ENCODE peak calls at places on chromosomes 3 and 15, in seven cellular contexts. One of them, this sample, is unnamed.
A peak's percentile ranks its signal among the peaks of the same experiment; 100 is the strongest.

GRCh38 chr3:166283856-166284255 is 446.6 kb upstream of the BCHE start:
- DNase-seq in SK-N-SH: no peak
- DNase-seq in HCT116: no peak
- DNase-seq in GM12878: no peak
- DNase-seq in K562: no peak
- DNase-seq in HepG2: no peak
- DNase-seq in H1: no peak
- DNase-seq in this sample: peak; percentile 20

GRCh38 chr15:29470794-29471193 is 201.2 kb upstream of the NSMCE3 start:
- DNase-seq in H1: no peak
- DNase-seq in HCT116: no peak
- DNase-seq in SK-N-SH: no peak
- DNase-seq in GM12878: no peak
- DNase-seq in HepG2: no peak
- DNase-seq in K562: no peak
- DNase-seq in this sample: no peak

GRCh38 chr3:78878011-78878410 is 889.8 kb downstream of the ROBO1 start:
- DNase-seq in K562: no peak
- DNase-seq in GM12878: no peak
- DNase-seq in H1: no peak
- DNase-seq in HCT116: no peak
- DNase-seq in HepG2: no peak
- DNase-seq in SK-N-SH: no peak
- DNase-seq in this sample: no peak

GRCh38 chr15:52208306-52208946 is 17.2 kb upstream of the GNB5 start:
- DNase-seq in GM12878: no peak
- DNase-seq in HCT116: peak; percentile 49
- DNase-seq in HepG2: peak; percentile 76
- DNase-seq in H1: peak; percentile 43
- DNase-seq in SK-N-SH: peak; percentile 63
- DNase-seq in K562: peak; percentile 65
- DNase-seq in this sample: peak; percentile 23

GRCh38 chr3:62625278-62625677 is 249.9 kb downstream of the CADPS start:
- DNase-seq in SK-N-SH: no peak
- DNase-seq in K562: no peak
- DNase-seq in GM12878: no peak
- DNase-seq in H1: no peak
- DNase-seq in HepG2: no peak
- DNase-seq in HCT116: no peak
- DNase-seq in this sample: no peak

GRCh38 chr15:99019558-99020540 is 12.3 kb upstream of the PGPEP1L start:
- DNase-seq in GM12878: no peak
- DNase-seq in K562: no peak
- DNase-seq in H1: no peak
- DNase-seq in SK-N-SH: no peak
- DNase-seq in HepG2: peak; percentile 21
- DNase-seq in HCT116: no peak
- DNase-seq in this sample: no peak

GRCh38 chr3:85781806-85782205 is 823.0 kb downstream of the CADM2 start:
- DNase-seq in H1: no peak
- DNase-seq in GM12878: no peak
- DNase-seq in HepG2: no peak
- DNase-seq in SK-N-SH: no peak
- DNase-seq in HCT116: no peak
- DNase-seq in K562: no peak
- DNase-seq in this sample: peak; percentile 69

GRCh38 chr3:147507638-147508286 is 98.6 kb downstream of the ZIC1 start:
- DNase-seq in HepG2: no peak
- DNase-seq in HCT116: no peak
- DNase-seq in GM12878: no peak
- DNase-seq in K562: no peak
- DNase-seq in SK-N-SH: no peak
- DNase-seq in H1: no peak
- DNase-seq in this sample: no peak

GRCh38 chr3:185807455-185808068 is 17.3 kb downstream of the IGF2BP2 start:
- DNase-seq in H1: peak; percentile 88
- DNase-seq in K562: no peak
- DNase-seq in GM12878: no peak
- DNase-seq in SK-N-SH: no peak
- DNase-seq in HepG2: no peak
- DNase-seq in HCT116: peak; percentile 79
- DNase-seq in this sample: no peak

GRCh38 chr15:76190767-76191538 is 120.3 kb downstream of the ETFA start:
- DNase-seq in GM12878: peak; percentile 43
- DNase-seq in HepG2: peak; percentile 67
- DNase-seq in K562: peak; percentile 87
- DNase-seq in H1: peak; percentile 61
- DNase-seq in HCT116: peak; percentile 46
- DNase-seq in SK-N-SH: peak; percentile 93
- DNase-seq in this sample: peak; percentile 82

GRCh38 chr3:186162221-186162620 is 53.3 kb upstream of the ETV5 start:
- DNase-seq in HepG2: no peak
- DNase-seq in HCT116: no peak
- DNase-seq in H1: no peak
- DNase-seq in GM12878: no peak
- DNase-seq in K562: no peak
- DNase-seq in SK-N-SH: no peak
- DNase-seq in this sample: peak; percentile 39

GRCh38 chr3:7710284-7710683 is 791.3 kb upstream of the LMCD1 start:
- DNase-seq in H1: no peak
- DNase-seq in SK-N-SH: no peak
- DNase-seq in HCT116: no peak
- DNase-seq in GM12878: no peak
- DNase-seq in HepG2: no peak
- DNase-seq in K562: no peak
- DNase-seq in this sample: no peak

GRCh38 chr3:144687862-144688261 is 716.2 kb downstream of the DIPK2A start:
- DNase-seq in K562: no peak
- DNase-seq in H1: peak; percentile 13
- DNase-seq in HCT116: no peak
- DNase-seq in GM12878: no peak
- DNase-seq in SK-N-SH: peak; percentile 0
- DNase-seq in HepG2: peak; percentile 46
- DNase-seq in this sample: peak; percentile 69

GRCh38 chr15:32718082-32718821 is 448 bp downstream of the GREM1 start:
- DNase-seq in SK-N-SH: peak; percentile 72
- DNase-seq in HCT116: no peak
- DNase-seq in GM12878: no peak
- DNase-seq in K562: no peak
- DNase-seq in HepG2: no peak
- DNase-seq in H1: no peak
- DNase-seq in this sample: no peak

DNA sequence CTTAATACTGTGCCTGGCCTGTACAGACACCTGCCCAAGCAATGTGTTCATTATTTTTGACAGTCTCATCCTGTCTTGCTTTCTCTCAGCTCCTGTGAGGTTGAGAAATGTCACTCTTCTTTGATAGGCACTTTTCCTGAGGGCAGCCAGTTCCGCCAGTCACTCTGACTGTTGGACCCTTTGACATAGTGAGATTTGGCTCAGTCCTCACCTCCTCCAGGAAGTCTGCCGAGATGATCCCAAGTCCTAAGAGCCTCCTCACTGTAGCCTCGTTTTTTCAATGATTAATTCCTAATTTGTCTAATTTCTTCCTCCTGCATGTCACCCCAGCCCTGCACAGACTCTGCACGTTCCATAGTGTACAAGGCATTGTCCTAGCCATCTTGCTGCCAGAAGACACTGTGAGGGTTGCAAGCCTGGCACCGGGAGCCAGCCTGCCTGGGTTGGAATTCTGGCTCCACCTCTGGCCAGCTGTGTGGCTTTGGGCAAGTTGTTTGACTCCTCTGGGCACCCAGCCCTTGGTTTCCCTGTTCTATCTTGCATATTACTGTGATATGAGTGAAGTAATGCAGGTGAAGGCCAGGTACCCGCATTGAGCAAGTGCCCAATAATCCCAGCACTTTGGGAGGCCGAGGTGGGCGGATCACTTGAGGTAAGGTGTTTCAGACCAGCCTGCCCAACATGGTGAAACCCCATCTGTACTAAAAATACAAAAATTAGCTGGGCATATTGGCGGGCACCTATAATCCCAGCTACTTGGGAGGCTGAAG is 24.3 kb downstream of the RPLP1 start:
- DNase-seq in HCT116: no peak
- DNase-seq in K562: no peak
- DNase-seq in SK-N-SH: no peak
- DNase-seq in H1: no peak
- DNase-seq in GM12878: no peak
- DNase-seq in HepG2: no peak
- DNase-seq in this sample: no peak
- TF ChIP-seq JUND in HCT116: no peak
- TF ChIP-seq JUND in K562: no peak
- TF ChIP-seq JUND in SK-N-SH: no peak
- TF ChIP-seq JUND in H1: no peak
- TF ChIP-seq JUND in GM12878: no peak
- TF ChIP-seq JUND in HepG2: no peak
- TF ChIP-seq JUND in this sample: no peak

GRCh38 chr15:68188647-68189046 is 16.5 kb downstream of the CALML4 start:
- DNase-seq in HCT116: no peak
- DNase-seq in K562: no peak
- DNase-seq in H1: no peak
- DNase-seq in HepG2: no peak
- DNase-seq in GM12878: no peak
- DNase-seq in SK-N-SH: no peak
- DNase-seq in this sample: no peak

GRCh38 chr15:68190048-68190447 is 15.1 kb downstream of the CALML4 start:
- DNase-seq in H1: no peak
- DNase-seq in GM12878: no peak
- DNase-seq in K562: no peak
- DNase-seq in SK-N-SH: no peak
- DNase-seq in HepG2: no peak
- DNase-seq in HCT116: no peak
- DNase-seq in this sample: no peak

GRCh38 chr15:68184616-68185470 is 20.3 kb downstream of the CALML4 start:
- DNase-seq in SK-N-SH: peak; percentile 8
- DNase-seq in HepG2: no peak
- DNase-seq in K562: no peak
- DNase-seq in H1: no peak
- DNase-seq in HCT116: no peak
- DNase-seq in GM12878: no peak
- DNase-seq in this sample: no peak

GRCh38 chr15:68186671-68187397 is 18.3 kb downstream of the CALML4 start:
- DNase-seq in HCT116: no peak
- DNase-seq in H1: no peak
- DNase-seq in HepG2: no peak
- DNase-seq in SK-N-SH: no peak
- DNase-seq in GM12878: no peak
- DNase-seq in K562: no peak
- DNase-seq in this sample: no peak

DNA sequence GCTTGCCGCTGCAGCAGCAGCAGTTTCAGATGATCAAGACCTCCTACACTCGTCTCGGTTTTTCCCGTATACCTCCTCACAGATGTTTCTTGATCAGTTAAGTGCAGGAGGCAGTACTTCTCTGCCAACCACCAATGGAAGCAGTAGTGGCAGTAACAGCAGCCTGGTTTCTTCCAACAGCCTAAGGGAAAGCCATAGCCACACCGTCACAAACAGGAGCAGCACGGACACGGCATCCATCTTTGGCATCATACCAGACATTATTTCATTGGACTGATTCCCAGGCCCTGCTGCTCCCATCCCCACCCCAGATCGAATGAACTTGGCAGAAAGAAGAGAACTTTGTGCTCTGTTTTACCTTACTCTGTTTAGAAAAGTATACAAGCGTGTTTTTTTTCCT is 17.6 kb downstream of the CALML4 start:
- DNase-seq in HCT116: no peak
- DNase-seq in GM12878: no peak
- DNase-seq in HepG2: no peak
- DNase-seq in H1: no peak
- DNase-seq in K562: no peak
- DNase-seq in SK-N-SH: peak; percentile 74
- DNase-seq in this sample: no peak
- TF ChIP-seq JUND in HCT116: no peak
- TF ChIP-seq JUND in GM12878: no peak
- TF ChIP-seq JUND in HepG2: no peak
- TF ChIP-seq JUND in H1: no peak
- TF ChIP-seq JUND in K562: no peak
- TF ChIP-seq JUND in SK-N-SH: no peak
- TF ChIP-seq JUND in this sample: no peak

GRCh38 chr3:129007792-129008191 is 6.7 kb downstream of the EFCC1 start:
- DNase-seq in HepG2: no peak
- DNase-seq in H1: no peak
- DNase-seq in GM12878: no peak
- DNase-seq in K562: no peak
- DNase-seq in HCT116: no peak
- DNase-seq in SK-N-SH: no peak
- DNase-seq in this sample: no peak

GRCh38 chr3:129004639-129005295 is 3.7 kb downstream of the EFCC1 start:
- DNase-seq in HCT116: no peak
- DNase-seq in H1: no peak
- DNase-seq in GM12878: no peak
- DNase-seq in SK-N-SH: no peak
- DNase-seq in HepG2: no peak
- DNase-seq in K562: no peak
- DNase-seq in this sample: peak; percentile 36

GRCh38 chr3:129005526-129006303 is 4.6 kb downstream of the EFCC1 start:
- DNase-seq in SK-N-SH: no peak
- DNase-seq in H1: no peak
- DNase-seq in HepG2: peak; percentile 34
- DNase-seq in GM12878: no peak
- DNase-seq in HCT116: no peak
- DNase-seq in K562: no peak
- DNase-seq in this sample: peak; percentile 39

GRCh38 chr3:129009266-129009665 is 8.2 kb downstream of the EFCC1 start:
- DNase-seq in SK-N-SH: no peak
- DNase-seq in K562: no peak
- DNase-seq in HepG2: no peak
- DNase-seq in H1: no peak
- DNase-seq in GM12878: no peak
- DNase-seq in HCT116: no peak
- DNase-seq in this sample: no peak

DNA sequence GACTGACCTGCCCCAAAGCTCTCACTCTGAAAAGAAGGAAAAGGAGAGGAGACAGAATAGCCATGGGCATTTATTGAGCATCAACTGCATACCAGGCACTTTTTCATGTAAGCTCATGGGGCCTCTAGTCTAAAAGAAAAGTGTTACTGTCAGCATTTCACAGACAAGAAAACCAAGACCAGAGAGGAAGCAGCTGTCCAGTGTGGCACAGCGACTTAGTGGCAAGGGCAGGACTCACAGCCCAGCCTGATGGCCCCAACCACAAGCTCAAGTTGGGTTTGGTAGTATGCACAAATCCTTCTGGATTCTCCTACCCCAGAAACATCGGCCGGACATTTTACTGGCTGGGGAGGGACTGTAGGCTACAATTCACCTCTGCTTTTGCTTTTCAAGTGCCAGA is 5.8 kb downstream of the EFCC1 start:
- DNase-seq in H1: no peak
- DNase-seq in HepG2: no peak
- DNase-seq in SK-N-SH: no peak
- DNase-seq in HCT116: no peak
- DNase-seq in K562: no peak
- DNase-seq in GM12878: no peak
- DNase-seq in this sample: no peak
- TF ChIP-seq JUND in H1: no peak
- TF ChIP-seq JUND in HepG2: no peak
- TF ChIP-seq JUND in SK-N-SH: no peak
- TF ChIP-seq JUND in HCT116: no peak
- TF ChIP-seq JUND in K562: no peak
- TF ChIP-seq JUND in GM12878: no peak
- TF ChIP-seq JUND in this sample: no peak

GRCh38 chr15:58484794-58485600 is 53.2 kb downstream of the LIPC start:
- DNase-seq in GM12878: no peak
- DNase-seq in HCT116: no peak
- DNase-seq in H1: no peak
- DNase-seq in K562: no peak
- DNase-seq in SK-N-SH: no peak
- DNase-seq in HepG2: no peak
- DNase-seq in this sample: no peak
- TF ChIP-seq JUND in GM12878: no peak
- TF ChIP-seq JUND in HCT116: no peak
- TF ChIP-seq JUND in H1: no peak
- TF ChIP-seq JUND in K562: no peak
- TF ChIP-seq JUND in SK-N-SH: no peak
- TF ChIP-seq JUND in HepG2: no peak
- TF ChIP-seq JUND in this sample: no peak